ENCODE peak calls at places on chromosomes 7 and 10, in five cellular contexts. W is HepG2, Z is H1, I is K562, K is GM12878. M is an unnamed sample.

GRCh38 chr7:39525926-39526325 is 40.3 kb upstream of the YAE1 start:
- DNase-seq in W (no peak), Z (no peak), I (no peak), K (no peak), M (no peak)

GRCh38 chr7:152137476-152138025 is 112.1 kb downstream of the GALNT11 start:
- DNase-seq in W (no peak), Z (no peak), I (no peak), K (no peak), M (no peak)

GRCh38 chr10:70615784-70616511 is 13.4 kb upstream of the PRF1 start:
- DNase-seq in W (no peak), Z (peak), I (no peak), K (no peak), M (no peak)

GRCh38 chr10:20327954-20328353 is 511.7 kb downstream of the PLXDC2 start:
- DNase-seq in W (no peak), Z (no peak), I (no peak), K (no peak), M (no peak)

GRCh38 chr7:23544913-23545354 is 13.2 kb upstream of the TRA2A start:
- DNase-seq in W (peak), Z (no peak), I (peak), K (peak), M (peak)

GRCh38 chr7:80943342-80943741 is 24.5 kb upstream of the SEMA3C start:
- DNase-seq in W (no peak), Z (no peak), I (no peak), K (no peak), M (no peak)

GRCh38 chr10:10330481-10330880 is 687.2 kb upstream of the CELF2 start:
- DNase-seq in W (no peak), Z (no peak), I (no peak), K (no peak), M (no peak)

GRCh38 chr10:17847586-17848296 is 38.6 kb downstream of the MRC1 start:
- DNase-seq in W (no peak), Z (no peak), I (no peak), K (no peak), M (no peak)

GRCh38 chr10:68047554-68048327 is 27.3 kb downstream of the HERC4 start:
- DNase-seq in W (no peak), Z (no peak), I (no peak), K (no peak), M (no peak)

GRCh38 chr7:93646538-93646937 is 72.0 kb upstream of the CALCR start:
- DNase-seq in W (no peak), Z (no peak), I (no peak), K (no peak), M (no peak)

GRCh38 chr7:95511716-95512260 is 26.0 kb downstream of the ASB4 start:
- DNase-seq in W (peak), Z (peak), I (peak), K (no peak), M (peak)

GRCh38 chr10:92990615-92991014 is 70.0 kb upstream of the CYP26C1 start:
- DNase-seq in W (no peak), Z (no peak), I (peak), K (no peak), M (no peak)

GRCh38 chr10:108052981-108053380 is 888.5 kb upstream of the SORCS1 start:
- DNase-seq in W (no peak), Z (no peak), I (no peak), K (no peak), M (no peak)

GRCh38 chr10:61781969-61782403 is 119.3 kb downstream of the CABCOCO1 start:
- DNase-seq in W (no peak), Z (no peak), I (peak), K (no peak), M (no peak)

GRCh38 chr10:79483948-79484347 is 28.4 kb upstream of the EIF5AL1 start:
- DNase-seq in W (no peak), Z (no peak), I (no peak), K (no peak), M (no peak)

GRCh38 chr7:79666472-79666871 is 213.0 kb upstream of the MAGI2 start:
- DNase-seq in W (no peak), Z (no peak), I (no peak), K (no peak), M (no peak)

GRCh38 chr7:67786021-67786420 is 789.4 kb downstream of the TYW1 start:
- DNase-seq in W (no peak), Z (no peak), I (no peak), K (no peak), M (no peak)

GRCh38 chr7:27697861-27698430 is 35.3 kb upstream of the HIBADH start:
- DNase-seq in W (peak), Z (no peak), I (no peak), K (peak), M (peak)

GRCh38 chr10:68543004-68543918 is 15.9 kb upstream of the SLC25A16 start:
- DNase-seq in W (peak), Z (no peak), I (peak), K (no peak), M (peak)

GRCh38 chr7:151518105-151518780 is 1.5 kb downstream of the RHEB start:
- DNase-seq in W (peak), Z (no peak), I (no peak), K (no peak), M (no peak)

GRCh38 chr7:77447616-77448015 is 31.5 kb upstream of the GSAP start:
- DNase-seq in W (no peak), Z (no peak), I (no peak), K (no peak), M (no peak)

GRCh38 chr10:83541096-83541495 is 598.2 kb upstream of the GHITM start:
- DNase-seq in W (no peak), Z (no peak), I (no peak), K (no peak), M (no peak)

DNA sequence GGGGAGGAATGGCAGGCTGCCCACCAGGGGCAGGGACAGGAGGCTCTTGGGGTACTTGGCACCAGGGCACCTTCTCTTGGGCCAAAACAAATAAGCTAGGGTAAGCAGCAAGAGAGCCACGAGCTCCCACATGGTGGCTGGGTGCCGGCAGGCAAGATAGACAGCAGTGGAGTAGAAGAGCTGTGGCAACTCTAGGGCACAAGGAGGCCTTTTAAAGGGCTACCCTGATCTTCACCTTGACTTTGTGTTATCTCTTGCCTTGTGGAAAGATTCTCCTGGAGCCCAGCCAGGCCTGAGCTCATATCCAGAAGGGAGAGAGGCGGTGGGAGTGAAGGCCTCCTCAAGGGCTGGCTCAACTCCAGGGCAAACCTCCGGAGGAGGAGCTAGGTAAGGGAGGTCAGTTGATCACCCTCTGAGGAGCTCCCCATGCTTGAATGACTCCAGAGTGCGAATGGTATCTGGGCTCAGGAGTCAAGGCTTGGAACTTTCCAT is at the start of gene CYP17A1:
- DNase-seq in W (no peak), Z (no peak), I (peak), K (no peak), M (no peak)
- TF ChIP-seq CEBPB in W (no peak), Z (no peak), I (no peak), K (no peak), M (no peak)

GRCh38 chr10:6151087-6151977 is 51.4 kb upstream of the PFKFB3 start:
- DNase-seq in W (peak), Z (peak), I (peak), K (peak), M (no peak)
- TF ChIP-seq YY1 in W (no peak), Z (no peak), I (no peak), K (peak), M (no peak)

DNA sequence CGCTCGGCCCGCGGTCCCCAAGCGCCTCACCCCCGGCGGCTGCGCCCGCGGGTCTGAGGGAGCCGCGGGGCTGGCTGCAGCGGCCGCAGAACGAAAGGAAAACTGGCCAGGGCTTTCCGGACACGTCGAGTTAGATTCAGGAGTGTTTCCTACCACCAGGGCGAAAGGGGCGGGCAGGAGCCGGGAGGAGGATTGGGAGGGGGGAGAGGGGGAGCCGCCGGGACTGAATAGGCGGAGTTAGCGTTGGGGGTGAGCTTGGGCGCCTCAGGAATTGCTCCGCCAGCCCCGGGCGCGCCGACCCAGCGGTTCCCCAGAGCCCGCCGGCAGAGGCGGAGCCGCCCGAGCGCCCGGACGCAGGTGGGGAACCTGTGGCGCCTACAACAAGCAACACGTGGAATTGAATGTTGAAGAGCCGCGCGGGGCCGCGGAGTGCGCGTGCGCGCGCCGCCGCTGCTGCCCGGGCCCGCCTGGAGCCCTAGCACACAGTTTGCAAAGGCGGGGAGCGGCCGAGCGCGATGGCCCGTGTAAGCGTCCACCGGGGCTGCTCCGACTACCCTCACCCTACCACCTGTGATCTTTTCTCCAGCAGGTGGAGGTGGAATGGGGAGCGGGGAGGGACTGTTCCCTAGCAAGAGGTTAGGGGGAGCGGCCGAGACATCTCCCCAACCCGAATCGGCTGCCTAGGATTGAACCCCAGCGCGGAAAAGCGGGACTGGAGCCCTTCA is at the start of gene CADPS2:
- DNase-seq in W (peak), Z (peak), I (peak), K (no peak), M (peak)
- TF ChIP-seq POLR2A in W (peak), Z (no peak), I (no peak), K (no peak), M (peak)

GRCh38 chr7:34315032-34315431 is 343.0 kb upstream of the NPSR1 start:
- DNase-seq in W (no peak), Z (no peak), I (no peak), K (no peak), M (no peak)
- TF ChIP-seq CEBPB in W (no peak), Z (no peak), I (no peak), K (no peak), M (no peak)

DNA sequence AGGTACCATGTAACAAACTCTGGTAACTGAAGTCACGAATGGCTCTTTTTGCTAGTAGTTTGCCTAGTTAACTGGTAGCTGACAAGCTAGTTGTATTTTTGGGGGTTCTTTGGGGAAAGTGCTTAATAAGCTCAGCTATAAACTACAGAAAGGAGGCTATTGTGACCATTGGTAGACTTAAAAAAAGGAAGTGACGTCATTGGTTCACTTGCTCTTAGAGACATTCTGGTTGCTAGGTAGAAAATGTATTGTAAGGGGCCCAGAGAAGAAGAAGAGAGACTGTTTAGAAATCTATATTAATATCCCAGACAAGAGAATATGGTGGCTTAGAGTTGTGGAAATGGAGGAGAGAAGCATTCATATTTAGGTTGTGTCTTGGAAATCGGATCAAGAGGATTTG is 103.0 kb downstream of the NXPH1 start:
- DNase-seq in W (no peak), Z (no peak), I (no peak), K (no peak), M (no peak)
- TF ChIP-seq YY1 in W (no peak), Z (no peak), I (no peak), K (no peak), M (no peak)

M was measured in HCT116.